ENCODE peak calls at places on chromosomes 16 and 17, in six cellular contexts. One of them, this sample, is unnamed.

GRCh38 chr17:77734371-77735050 is 224.0 kb upstream of the TNRC6C start:
- DNase-seq in right lobe of liver: no peak
- DNase-seq in cardiac muscle cell: peak; percentile 83
- DNase-seq in effector memory CD4-positive, alpha-beta T cell: no peak
- DNase-seq in neuronal stem cell: no peak
- DNase-seq in thoracic aorta: peak; percentile 78
- DNase-seq in this sample: peak; percentile 85

GRCh38 chr16:84471966-84472365 is 32.5 kb downstream of the MEAK7 start:
- DNase-seq in right lobe of liver: no peak
- DNase-seq in cardiac muscle cell: no peak
- DNase-seq in effector memory CD4-positive, alpha-beta T cell: no peak
- DNase-seq in neuronal stem cell: no peak
- DNase-seq in thoracic aorta: no peak
- DNase-seq in this sample: no peak

GRCh38 chr16:14559809-14560227 is 70.2 kb downstream of the PARN start:
- DNase-seq in right lobe of liver: peak; percentile 80
- DNase-seq in cardiac muscle cell: no peak
- DNase-seq in effector memory CD4-positive, alpha-beta T cell: no peak
- DNase-seq in neuronal stem cell: no peak
- DNase-seq in thoracic aorta: no peak
- DNase-seq in this sample: no peak

GRCh38 chr17:57895382-57896060 is 45.7 kb upstream of the MRPS23 start:
- DNase-seq in right lobe of liver: no peak
- DNase-seq in cardiac muscle cell: no peak
- DNase-seq in effector memory CD4-positive, alpha-beta T cell: no peak
- DNase-seq in neuronal stem cell: no peak
- DNase-seq in thoracic aorta: no peak
- DNase-seq in this sample: no peak

GRCh38 chr17:9053406-9053805 is 32.1 kb downstream of the NTN1 start:
- DNase-seq in right lobe of liver: no peak
- DNase-seq in cardiac muscle cell: no peak
- DNase-seq in effector memory CD4-positive, alpha-beta T cell: no peak
- DNase-seq in neuronal stem cell: no peak
- DNase-seq in thoracic aorta: no peak
- DNase-seq in this sample: no peak

GRCh38 chr17:77817953-77818352 is 140.6 kb upstream of the TNRC6C start:
- DNase-seq in right lobe of liver: no peak
- DNase-seq in cardiac muscle cell: no peak
- DNase-seq in effector memory CD4-positive, alpha-beta T cell: no peak
- DNase-seq in neuronal stem cell: no peak
- DNase-seq in thoracic aorta: no peak
- DNase-seq in this sample: no peak

GRCh38 chr17:2101448-2102257 is 46.8 kb downstream of the HIC1 start:
- DNase-seq in right lobe of liver: no peak
- DNase-seq in cardiac muscle cell: no peak
- DNase-seq in effector memory CD4-positive, alpha-beta T cell: peak; percentile 15
- DNase-seq in neuronal stem cell: no peak
- DNase-seq in thoracic aorta: no peak
- DNase-seq in this sample: peak; percentile 31

GRCh38 chr16:745739-746138 is 4.9 kb upstream of the CIAO3 start:
- DNase-seq in right lobe of liver: no peak
- DNase-seq in cardiac muscle cell: peak; percentile 65
- DNase-seq in effector memory CD4-positive, alpha-beta T cell: no peak
- DNase-seq in neuronal stem cell: no peak
- DNase-seq in thoracic aorta: no peak
- DNase-seq in this sample: peak; percentile 31

GRCh38 chr16:25625620-25626019 is 66.1 kb upstream of the HS3ST4 start:
- DNase-seq in right lobe of liver: no peak
- DNase-seq in cardiac muscle cell: no peak
- DNase-seq in effector memory CD4-positive, alpha-beta T cell: no peak
- DNase-seq in neuronal stem cell: no peak
- DNase-seq in thoracic aorta: no peak
- DNase-seq in this sample: no peak

GRCh38 chr17:10025976-10026785 is 121.1 kb upstream of the RCVRN start:
- DNase-seq in right lobe of liver: no peak
- DNase-seq in cardiac muscle cell: peak; percentile 9
- DNase-seq in effector memory CD4-positive, alpha-beta T cell: no peak
- DNase-seq in neuronal stem cell: peak; percentile 33
- DNase-seq in thoracic aorta: no peak
- DNase-seq in this sample: no peak

GRCh38 chr16:69095179-69095578 is 10.3 kb upstream of the HAS3 start:
- DNase-seq in right lobe of liver: no peak
- DNase-seq in cardiac muscle cell: no peak
- DNase-seq in effector memory CD4-positive, alpha-beta T cell: no peak
- DNase-seq in neuronal stem cell: no peak
- DNase-seq in thoracic aorta: no peak
- DNase-seq in this sample: no peak

GRCh38 chr16:10548404-10548803 is 32.0 kb downstream of the EMP2 start:
- DNase-seq in right lobe of liver: no peak
- DNase-seq in cardiac muscle cell: no peak
- DNase-seq in effector memory CD4-positive, alpha-beta T cell: no peak
- DNase-seq in neuronal stem cell: no peak
- DNase-seq in thoracic aorta: no peak
- DNase-seq in this sample: no peak

GRCh38 chr17:60601443-60602384 is 1.7 kb downstream of the PPM1D start:
- DNase-seq in right lobe of liver: no peak
- DNase-seq in cardiac muscle cell: peak; percentile 76
- DNase-seq in effector memory CD4-positive, alpha-beta T cell: peak; percentile 5
- DNase-seq in neuronal stem cell: peak; percentile 36
- DNase-seq in thoracic aorta: no peak
- DNase-seq in this sample: peak; percentile 83

GRCh38 chr17:30238387-30239088 is 3.0 kb upstream of the SLC6A4 start:
- DNase-seq in right lobe of liver: no peak
- DNase-seq in cardiac muscle cell: peak; percentile 30
- DNase-seq in effector memory CD4-positive, alpha-beta T cell: no peak
- DNase-seq in neuronal stem cell: no peak
- DNase-seq in thoracic aorta: no peak
- DNase-seq in this sample: no peak

GRCh38 chr16:75810342-75810741 is 84.1 kb upstream of the CPHXL start:
- DNase-seq in right lobe of liver: no peak
- DNase-seq in cardiac muscle cell: no peak
- DNase-seq in effector memory CD4-positive, alpha-beta T cell: no peak
- DNase-seq in neuronal stem cell: no peak
- DNase-seq in thoracic aorta: no peak
- DNase-seq in this sample: no peak

GRCh38 chr16:87850009-87851006 is 19.0 kb downstream of the SLC7A5 start:
- DNase-seq in right lobe of liver: peak; percentile 85
- DNase-seq in cardiac muscle cell: peak; percentile 76
- DNase-seq in effector memory CD4-positive, alpha-beta T cell: peak; percentile 58
- DNase-seq in neuronal stem cell: peak; percentile 65
- DNase-seq in thoracic aorta: no peak
- DNase-seq in this sample: no peak

GRCh38 chr16:73549960-73550359 is 502.0 kb upstream of the ZFHX3 start:
- DNase-seq in right lobe of liver: no peak
- DNase-seq in cardiac muscle cell: peak; percentile 38
- DNase-seq in effector memory CD4-positive, alpha-beta T cell: no peak
- DNase-seq in neuronal stem cell: no peak
- DNase-seq in thoracic aorta: no peak
- DNase-seq in this sample: no peak

GRCh38 chr17:60147553-60148241 is 2.1 kb upstream of the CA4 start:
- DNase-seq in right lobe of liver: no peak
- DNase-seq in cardiac muscle cell: no peak
- DNase-seq in effector memory CD4-positive, alpha-beta T cell: no peak
- DNase-seq in neuronal stem cell: no peak
- DNase-seq in thoracic aorta: no peak
- DNase-seq in this sample: no peak

GRCh38 chr16:6265956-6266355 is 1066.7 kb upstream of the RBFOX1 start:
- DNase-seq in right lobe of liver: no peak
- DNase-seq in cardiac muscle cell: no peak
- DNase-seq in effector memory CD4-positive, alpha-beta T cell: no peak
- DNase-seq in neuronal stem cell: no peak
- DNase-seq in thoracic aorta: no peak
- DNase-seq in this sample: no peak

GRCh38 chr16:86088816-86089215 is 189.9 kb downstream of the IRF8 start:
- DNase-seq in right lobe of liver: peak; percentile 32
- DNase-seq in cardiac muscle cell: no peak
- DNase-seq in effector memory CD4-positive, alpha-beta T cell: no peak
- DNase-seq in neuronal stem cell: no peak
- DNase-seq in thoracic aorta: no peak
- DNase-seq in this sample: no peak

GRCh38 chr17:6752068-6752909 is 3.6 kb upstream of the XAF1 start:
- DNase-seq in right lobe of liver: peak; percentile 70
- DNase-seq in cardiac muscle cell: no peak
- DNase-seq in effector memory CD4-positive, alpha-beta T cell: no peak
- DNase-seq in neuronal stem cell: no peak
- DNase-seq in thoracic aorta: peak; percentile 15
- DNase-seq in this sample: no peak

GRCh38 chr17:58184308-58184985 is 8.1 kb upstream of the EPX start:
- DNase-seq in right lobe of liver: no peak
- DNase-seq in cardiac muscle cell: no peak
- DNase-seq in effector memory CD4-positive, alpha-beta T cell: no peak
- DNase-seq in neuronal stem cell: peak; percentile 15
- DNase-seq in thoracic aorta: no peak
- DNase-seq in this sample: no peak

GRCh38 chr16:51337662-51338061 is 186.6 kb upstream of the SALL1 start:
- DNase-seq in right lobe of liver: no peak
- DNase-seq in cardiac muscle cell: no peak
- DNase-seq in effector memory CD4-positive, alpha-beta T cell: no peak
- DNase-seq in neuronal stem cell: no peak
- DNase-seq in thoracic aorta: no peak
- DNase-seq in this sample: peak; percentile 16

GRCh38 chr17:16374129-16374528 is 6.8 kb upstream of the UBB start:
- DNase-seq in right lobe of liver: no peak
- DNase-seq in cardiac muscle cell: no peak
- DNase-seq in effector memory CD4-positive, alpha-beta T cell: no peak
- DNase-seq in neuronal stem cell: no peak
- DNase-seq in thoracic aorta: peak; percentile 31
- DNase-seq in this sample: no peak

GRCh38 chr17:28385037-28385797 is 13.7 kb downstream of the SARM1 start:
- DNase-seq in right lobe of liver: peak; percentile 58
- DNase-seq in cardiac muscle cell: no peak
- DNase-seq in effector memory CD4-positive, alpha-beta T cell: no peak
- DNase-seq in neuronal stem cell: no peak
- DNase-seq in thoracic aorta: no peak
- DNase-seq in this sample: no peak

GRCh38 chr17:27810211-27810901 is 10.0 kb upstream of the NOS2 start:
- DNase-seq in right lobe of liver: no peak
- DNase-seq in cardiac muscle cell: no peak
- DNase-seq in effector memory CD4-positive, alpha-beta T cell: no peak
- DNase-seq in neuronal stem cell: no peak
- DNase-seq in thoracic aorta: no peak
- DNase-seq in this sample: no peak

GRCh38 chr16:17346774-17347569 is 123.8 kb downstream of the XYLT1 start:
- DNase-seq in right lobe of liver: no peak
- DNase-seq in cardiac muscle cell: no peak
- DNase-seq in effector memory CD4-positive, alpha-beta T cell: no peak
- DNase-seq in neuronal stem cell: no peak
- DNase-seq in thoracic aorta: no peak
- DNase-seq in this sample: no peak

GRCh38 chr17:58112970-58113631 is 29.9 kb downstream of the DYNLL2 start:
- DNase-seq in right lobe of liver: peak; percentile 69
- DNase-seq in cardiac muscle cell: peak; percentile 81
- DNase-seq in effector memory CD4-positive, alpha-beta T cell: peak; percentile 61
- DNase-seq in neuronal stem cell: peak; percentile 81
- DNase-seq in thoracic aorta: peak; percentile 55
- DNase-seq in this sample: peak; percentile 90

GRCh38 chr17:48113201-48113676 is 5.7 kb downstream of the SNX11 start:
- DNase-seq in right lobe of liver: peak; percentile 59
- DNase-seq in cardiac muscle cell: no peak
- DNase-seq in effector memory CD4-positive, alpha-beta T cell: no peak
- DNase-seq in neuronal stem cell: no peak
- DNase-seq in thoracic aorta: no peak
- DNase-seq in this sample: no peak

GRCh38 chr16:49601541-49601940 is 227.9 kb downstream of the C16orf78 start:
- DNase-seq in right lobe of liver: no peak
- DNase-seq in cardiac muscle cell: no peak
- DNase-seq in effector memory CD4-positive, alpha-beta T cell: no peak
- DNase-seq in neuronal stem cell: no peak
- DNase-seq in thoracic aorta: no peak
- DNase-seq in this sample: no peak

GRCh38 chr16:19521471-19522368 is at the start of gene GDE1:
- DNase-seq in right lobe of liver: peak; percentile 97
- DNase-seq in cardiac muscle cell: peak; percentile 97
- DNase-seq in effector memory CD4-positive, alpha-beta T cell: peak; percentile 88
- DNase-seq in neuronal stem cell: peak; percentile 89
- DNase-seq in thoracic aorta: peak; percentile 85
- DNase-seq in this sample: peak; percentile 97

GRCh38 chr17:4548721-4549531 is 6.3 kb downstream of the MYBBP1A start:
- DNase-seq in right lobe of liver: peak; percentile 38
- DNase-seq in cardiac muscle cell: no peak
- DNase-seq in effector memory CD4-positive, alpha-beta T cell: no peak
- DNase-seq in neuronal stem cell: no peak
- DNase-seq in thoracic aorta: no peak
- DNase-seq in this sample: no peak
- H3K36me3 ChIP-seq in right lobe of liver: peaks cover 28% of the 10 kb centered on the region
- H3K36me3 ChIP-seq in cardiac muscle cell: peaks cover 8% of the 10 kb centered on the region
- H3K36me3 ChIP-seq in effector memory CD4-positive, alpha-beta T cell: peaks cover 86% of the 10 kb centered on the region
- H3K36me3 ChIP-seq in neuronal stem cell: peaks cover 81% of the 10 kb centered on the region
- H3K36me3 ChIP-seq in thoracic aorta: peaks cover 54% of the 10 kb centered on the region
- H3K36me3 ChIP-seq in this sample: peaks cover 91% of the 10 kb centered on the region

DNA sequence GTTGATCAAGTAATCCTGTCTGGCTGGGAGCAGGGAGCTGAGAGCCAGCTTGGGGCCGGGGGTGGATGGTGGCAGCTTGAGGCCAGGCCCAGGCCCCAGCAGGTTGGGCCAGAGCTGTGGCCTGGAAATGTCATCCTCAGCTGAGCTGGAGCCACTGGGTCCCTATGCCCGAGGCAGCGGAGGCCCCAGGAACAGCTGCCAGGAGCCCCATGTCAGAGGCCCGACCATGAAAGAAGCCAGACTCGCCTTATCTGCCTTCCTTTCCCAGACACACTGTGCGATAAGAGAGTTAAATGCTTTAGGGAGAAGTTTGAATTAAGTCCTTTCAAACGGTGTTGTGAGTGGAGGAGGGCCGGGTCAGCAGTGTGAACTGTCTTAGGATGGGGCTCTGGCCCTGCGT is 3.5 kb downstream of the SMTNL2 start:
- DNase-seq in right lobe of liver: no peak
- DNase-seq in cardiac muscle cell: peak; percentile 91
- DNase-seq in effector memory CD4-positive, alpha-beta T cell: no peak
- DNase-seq in neuronal stem cell: no peak
- DNase-seq in thoracic aorta: no peak
- DNase-seq in this sample: no peak
- H3K4me1 ChIP-seq in right lobe of liver: peaks cover 10% of the 10 kb centered on the region
- H3K4me1 ChIP-seq in cardiac muscle cell: peaks cover 67% of the 10 kb centered on the region
- H3K4me1 ChIP-seq in effector memory CD4-positive, alpha-beta T cell: peaks cover 5% of the 10 kb centered on the region
- H3K4me1 ChIP-seq in neuronal stem cell: peaks cover 3% of the 10 kb centered on the region
- H3K4me1 ChIP-seq in thoracic aorta: peaks cover 5% of the 10 kb centered on the region
- H3K4me1 ChIP-seq in this sample: no peaks in the 10 kb centered on the region

GRCh38 chr17:76368545-76368944 is 14.8 kb upstream of the PRPSAP1 start:
- DNase-seq in right lobe of liver: no peak
- DNase-seq in cardiac muscle cell: no peak
- DNase-seq in effector memory CD4-positive, alpha-beta T cell: no peak
- DNase-seq in neuronal stem cell: no peak
- DNase-seq in thoracic aorta: no peak
- DNase-seq in this sample: no peak
- H3K4me3 ChIP-seq in right lobe of liver: no peak overlapping the region
- H3K4me3 ChIP-seq in cardiac muscle cell: no peak overlapping the region
- H3K4me3 ChIP-seq in effector memory CD4-positive, alpha-beta T cell: no peak overlapping the region
- H3K4me3 ChIP-seq in neuronal stem cell: no peak overlapping the region
- H3K4me3 ChIP-seq in thoracic aorta: no peak overlapping the region
- H3K4me3 ChIP-seq in this sample: no peak overlapping the region

DNA sequence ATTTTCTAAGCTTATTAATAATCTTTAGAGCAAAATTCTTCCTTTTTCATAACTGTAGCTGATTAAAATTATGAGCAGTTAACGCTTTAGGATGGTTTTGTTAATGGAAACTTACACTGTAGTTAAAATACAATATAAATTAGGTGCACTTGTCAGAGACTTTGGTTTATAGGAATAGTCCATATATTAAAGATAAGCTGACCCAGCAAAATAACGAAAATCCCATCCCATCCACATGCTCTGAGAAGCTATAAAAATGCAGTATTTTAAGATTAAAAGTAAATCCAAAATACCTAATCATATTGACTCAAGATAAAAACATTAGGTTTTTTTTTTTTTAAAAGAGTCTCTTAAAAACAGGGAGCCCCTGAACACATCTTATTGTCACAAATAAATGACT is 38.0 kb downstream of the CEP95 start:
- DNase-seq in right lobe of liver: no peak
- DNase-seq in cardiac muscle cell: no peak
- DNase-seq in effector memory CD4-positive, alpha-beta T cell: no peak
- DNase-seq in neuronal stem cell: no peak
- DNase-seq in thoracic aorta: no peak
- DNase-seq in this sample: no peak
- H3K36me3 ChIP-seq in right lobe of liver: peaks cover 10% of the 10 kb centered on the region
- H3K36me3 ChIP-seq in cardiac muscle cell: peaks cover 23% of the 10 kb centered on the region
- H3K36me3 ChIP-seq in effector memory CD4-positive, alpha-beta T cell: peaks cover 40% of the 10 kb centered on the region
- H3K36me3 ChIP-seq in neuronal stem cell: peaks cover 82% of the 10 kb centered on the region
- H3K36me3 ChIP-seq in thoracic aorta: peaks cover 22% of the 10 kb centered on the region
- H3K36me3 ChIP-seq in this sample: peaks cover 21% of the 10 kb centered on the region